ENCODE peak calls at places on chromosome X, in four cellular contexts. One of them, this sample, is unnamed.

GRCh38 chrX:154738013-154738738 is 12.7 kb downstream of the GAB3 start:
- DNase-seq in K562: peak; percentile 62
- DNase-seq in HCT116: no peak
- DNase-seq in HepG2: no peak
- DNase-seq in this sample: no peak

GRCh38 chrX:70907900-70908299 is 611 bp downstream of the TEX11 start:
- DNase-seq in HCT116: no peak
- DNase-seq in HepG2: no peak
- DNase-seq in K562: no peak
- DNase-seq in this sample: no peak

GRCh38 chrX:96770315-96770714 is 85.7 kb downstream of the DIAPH2 start:
- DNase-seq in K562: peak; percentile 1
- DNase-seq in HCT116: no peak
- DNase-seq in HepG2: peak; percentile 0
- DNase-seq in this sample: no peak

GRCh38 chrX:102934624-102935023 is 2.4 kb upstream of the RAB40AL start:
- DNase-seq in HepG2: peak; percentile 3
- DNase-seq in HCT116: no peak
- DNase-seq in K562: peak; percentile 46
- DNase-seq in this sample: peak; percentile 33

GRCh38 chrX:50609796-50610195 is 139.2 kb upstream of the DGKK start:
- DNase-seq in K562: no peak
- DNase-seq in HepG2: no peak
- DNase-seq in HCT116: no peak
- DNase-seq in this sample: no peak

GRCh38 chrX:68826113-68826980 is 2.5 kb upstream of the EFNB1 start:
- DNase-seq in HepG2: peak; percentile 29
- DNase-seq in HCT116: no peak
- DNase-seq in K562: no peak
- DNase-seq in this sample: no peak

GRCh38 chrX:19040373-19040772 is 56.5 kb upstream of the PHKA2 start:
- DNase-seq in HCT116: peak; percentile 4
- DNase-seq in K562: no peak
- DNase-seq in HepG2: no peak
- DNase-seq in this sample: no peak

GRCh38 chrX:8341814-8342590 is 122.6 kb upstream of the VCX3B start:
- DNase-seq in HCT116: no peak
- DNase-seq in K562: no peak
- DNase-seq in HepG2: no peak
- DNase-seq in this sample: no peak

GRCh38 chrX:131830400-131831184 is 192.5 kb upstream of the STK26 start:
- DNase-seq in HCT116: peak; percentile 85
- DNase-seq in HepG2: peak; percentile 92
- DNase-seq in K562: peak; percentile 92
- DNase-seq in this sample: no peak

GRCh38 chrX:11967986-11968385 is 170.3 kb upstream of the FRMPD4 start:
- DNase-seq in HepG2: no peak
- DNase-seq in K562: no peak
- DNase-seq in HCT116: no peak
- DNase-seq in this sample: no peak

GRCh38 chrX:134761788-134762187 is 103.5 kb upstream of the PLAC1 start:
- DNase-seq in HCT116: no peak
- DNase-seq in HepG2: peak; percentile 2
- DNase-seq in K562: peak; percentile 23
- DNase-seq in this sample: no peak

GRCh38 chrX:45351478-45351877 is 150.8 kb upstream of the DIPK2B start:
- DNase-seq in K562: no peak
- DNase-seq in HCT116: no peak
- DNase-seq in HepG2: no peak
- DNase-seq in this sample: no peak

GRCh38 chrX:135112096-135112729 is 8.1 kb downstream of the ETDB start:
- DNase-seq in HepG2: no peak
- DNase-seq in HCT116: peak; percentile 32
- DNase-seq in K562: peak; percentile 41
- DNase-seq in this sample: peak; percentile 47

GRCh38 chrX:145817666-145818521 is at the start of gene SLITRK2:
- DNase-seq in HepG2: no peak
- DNase-seq in K562: no peak
- DNase-seq in HCT116: no peak
- DNase-seq in this sample: no peak

GRCh38 chrX:55750256-55750655 is 32.7 kb downstream of the RRAGB start:
- DNase-seq in HepG2: no peak
- DNase-seq in K562: no peak
- DNase-seq in HCT116: no peak
- DNase-seq in this sample: no peak

GRCh38 chrX:1449581-1450149 is 3.0 kb downstream of the ASMTL start:
- DNase-seq in K562: no peak
- DNase-seq in HCT116: no peak
- DNase-seq in HepG2: no peak
- DNase-seq in this sample: no peak

GRCh38 chrX:136810493-136810892 is 29.8 kb upstream of the ARHGEF6 start:
- DNase-seq in K562: no peak
- DNase-seq in HCT116: no peak
- DNase-seq in HepG2: no peak
- DNase-seq in this sample: no peak

GRCh38 chrX:134528936-134529335 is 69.0 kb downstream of the HPRT1 start:
- DNase-seq in HCT116: no peak
- DNase-seq in K562: no peak
- DNase-seq in HepG2: no peak
- DNase-seq in this sample: no peak

GRCh38 chrX:129522184-129523059 is 868 bp downstream of the SMARCA1 start:
- DNase-seq in HCT116: peak; percentile 16
- DNase-seq in HepG2: peak; percentile 64
- DNase-seq in K562: peak; percentile 62
- DNase-seq in this sample: no peak

GRCh38 chrX:7159132-7159861 is 11.3 kb upstream of the PUDP start:
- DNase-seq in K562: no peak
- DNase-seq in HCT116: no peak
- DNase-seq in HepG2: no peak
- DNase-seq in this sample: no peak

GRCh38 chrX:143623657-143624056 is 12.2 kb downstream of the SLITRK4 start:
- DNase-seq in HepG2: no peak
- DNase-seq in HCT116: no peak
- DNase-seq in K562: no peak
- DNase-seq in this sample: no peak

GRCh38 chrX:41314204-41314603 is 19.8 kb upstream of the DDX3X start:
- DNase-seq in K562: no peak
- DNase-seq in HepG2: no peak
- DNase-seq in HCT116: no peak
- DNase-seq in this sample: no peak

GRCh38 chrX:19975862-19976261 is 15.0 kb downstream of the BCLAF3 start:
- DNase-seq in HCT116: no peak
- DNase-seq in K562: no peak
- DNase-seq in HepG2: no peak
- DNase-seq in this sample: no peak

GRCh38 chrX:120617996-120618630 is 11.7 kb downstream of the C1GALT1C1 start:
- DNase-seq in K562: no peak
- DNase-seq in HCT116: no peak
- DNase-seq in HepG2: no peak
- DNase-seq in this sample: no peak

GRCh38 chrX:133880032-133880443 is 105.4 kb downstream of the GPC3 start:
- DNase-seq in HepG2: no peak
- DNase-seq in K562: no peak
- DNase-seq in HCT116: no peak
- DNase-seq in this sample: no peak

GRCh38 chrX:21666679-21667078 is 8.5 kb upstream of the KLHL34 start:
- DNase-seq in K562: no peak
- DNase-seq in HepG2: no peak
- DNase-seq in HCT116: no peak
- DNase-seq in this sample: no peak

GRCh38 chrX:104359124-104359523 is 104.4 kb upstream of the ESX1 start:
- DNase-seq in HepG2: no peak
- DNase-seq in K562: no peak
- DNase-seq in HCT116: no peak
- DNase-seq in this sample: no peak

GRCh38 chrX:110210417-110211139 is 107.3 kb downstream of the AMMECR1 start:
- DNase-seq in HCT116: peak; percentile 40
- DNase-seq in HepG2: peak; percentile 10
- DNase-seq in K562: no peak
- DNase-seq in this sample: no peak

GRCh38 chrX:153456161-153456560 is 10.3 kb upstream of the TREX2 start:
- DNase-seq in HepG2: no peak
- DNase-seq in HCT116: no peak
- DNase-seq in K562: no peak
- DNase-seq in this sample: no peak

DNA sequence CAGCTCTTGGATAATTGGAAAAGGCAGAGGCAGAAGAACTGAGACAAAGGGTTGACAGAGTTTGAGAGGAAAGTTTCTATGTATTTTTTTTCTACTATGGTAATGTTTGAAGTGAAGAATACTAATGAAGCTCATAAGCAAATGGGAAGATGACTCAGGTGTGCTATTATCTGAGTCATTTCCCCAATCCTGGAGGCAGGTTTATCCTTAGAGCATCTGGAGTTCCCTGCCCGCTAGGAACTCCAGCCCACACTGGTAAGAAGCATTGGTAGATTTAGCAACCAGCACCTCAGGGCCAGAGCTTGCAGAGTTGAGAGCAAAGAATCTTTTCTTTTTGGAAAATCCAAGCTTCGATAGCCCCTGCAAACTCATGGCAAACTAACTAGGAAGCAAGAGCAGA is 55.2 kb downstream of the DOCK11 start:
- DNase-seq in K562: no peak
- DNase-seq in HepG2: no peak
- DNase-seq in HCT116: no peak
- DNase-seq in this sample: no peak
- TF ChIP-seq TCF7L2 in K562: no peak
- TF ChIP-seq TCF7L2 in HepG2: no peak
- TF ChIP-seq TCF7L2 in HCT116: no peak
- TF ChIP-seq TCF7L2 in this sample: no peak

DNA sequence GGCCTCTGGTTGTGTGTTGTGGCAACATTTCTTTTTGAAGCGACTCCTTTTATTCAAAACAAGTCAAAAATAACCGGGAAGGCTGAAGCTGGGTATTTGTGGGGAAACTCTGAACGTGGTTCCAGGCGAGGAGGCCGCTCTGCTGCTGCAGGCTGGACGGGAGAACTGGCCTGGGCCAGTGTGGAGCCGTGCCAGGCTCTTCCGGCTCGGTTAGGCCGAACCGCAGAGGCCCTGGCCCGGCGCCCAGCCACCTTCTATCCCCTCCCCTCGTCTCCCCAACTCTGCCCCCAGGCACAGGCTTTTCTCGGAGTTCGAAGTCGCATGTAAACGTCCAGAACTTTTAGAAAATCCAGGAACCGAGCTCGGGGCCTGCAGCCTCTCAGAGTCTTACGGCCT is 2.4 kb upstream of the BCOR start:
- DNase-seq in HCT116: no peak
- DNase-seq in K562: peak; percentile 57
- DNase-seq in HepG2: no peak
- DNase-seq in this sample: no peak
- TF ChIP-seq TCF7L2 in HCT116: no peak
- TF ChIP-seq TCF7L2 in K562: no peak
- TF ChIP-seq TCF7L2 in HepG2: no peak
- TF ChIP-seq TCF7L2 in this sample: no peak

DNA sequence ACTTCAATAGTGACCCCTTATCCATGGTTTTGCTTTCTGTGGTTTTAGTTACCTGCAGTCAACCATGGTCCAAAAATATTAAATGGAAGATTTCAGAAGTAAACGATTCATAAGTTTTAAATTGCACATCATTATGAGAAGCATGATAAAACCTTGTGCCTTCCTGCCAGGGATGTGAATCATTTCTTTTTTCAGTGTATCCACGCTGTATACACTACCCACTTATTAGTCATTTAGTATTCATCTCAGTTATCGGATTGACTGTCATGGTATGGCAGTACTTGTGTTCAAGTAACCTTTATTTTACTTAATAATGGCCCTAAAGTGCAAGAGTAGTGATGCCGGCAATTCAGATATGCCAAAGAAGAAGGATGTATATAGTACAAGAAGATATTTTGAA is 37.7 kb upstream of the TASL start:
- DNase-seq in HepG2: no peak
- DNase-seq in HCT116: no peak
- DNase-seq in K562: no peak
- DNase-seq in this sample: no peak
- TF ChIP-seq TCF7L2 in HepG2: no peak
- TF ChIP-seq TCF7L2 in HCT116: no peak
- TF ChIP-seq TCF7L2 in K562: no peak
- TF ChIP-seq TCF7L2 in this sample: no peak

DNA sequence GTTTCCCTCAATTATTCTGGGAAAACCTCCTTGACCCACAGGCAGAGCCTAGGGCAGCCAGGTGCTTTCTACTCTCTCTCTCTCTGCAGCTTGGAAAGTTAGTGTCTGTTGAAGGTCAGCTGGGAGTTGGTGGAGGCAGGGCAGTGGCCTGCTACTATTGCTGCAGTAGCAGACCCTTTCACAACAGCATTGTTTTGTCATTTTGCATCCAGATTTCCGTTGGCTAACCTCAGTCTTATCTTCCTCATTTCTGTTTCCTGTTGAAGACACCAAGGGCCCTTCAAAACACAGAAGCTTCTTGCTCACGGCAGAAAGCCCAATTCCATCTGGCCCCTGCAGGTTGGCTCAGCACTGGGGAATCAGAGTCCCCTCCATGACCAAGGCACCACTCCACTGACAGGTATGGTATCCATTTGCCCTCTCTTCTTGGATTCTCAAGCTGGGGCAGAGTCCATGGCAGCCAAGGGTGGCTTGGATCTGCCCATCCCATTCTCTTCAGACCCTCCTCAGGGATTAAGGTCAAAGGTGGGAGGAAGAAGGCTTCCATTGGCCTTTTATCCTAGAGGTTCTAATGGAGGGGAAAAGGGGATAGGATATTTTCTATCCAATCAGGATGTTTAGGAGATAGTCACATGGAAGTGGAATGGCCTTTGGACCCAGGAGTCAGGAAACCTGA is 24.6 kb downstream of the VSIG4 start:
- DNase-seq in K562: peak; percentile 88
- DNase-seq in HCT116: no peak
- DNase-seq in HepG2: no peak
- DNase-seq in this sample: no peak
- TF ChIP-seq TCF7L2 in K562: no peak
- TF ChIP-seq TCF7L2 in HCT116: no peak
- TF ChIP-seq TCF7L2 in HepG2: no peak
- TF ChIP-seq TCF7L2 in this sample: no peak

GRCh38 chrX:151902813-151903591 is 9.7 kb upstream of the MAGEA4 start:
- DNase-seq in HCT116: peak; percentile 29
- DNase-seq in HepG2: peak; percentile 2
- DNase-seq in K562: peak; percentile 7
- DNase-seq in this sample: peak; percentile 25
- TF ChIP-seq TCF7L2 in HCT116: no peak
- TF ChIP-seq TCF7L2 in HepG2: no peak
- TF ChIP-seq TCF7L2 in K562: no peak
- TF ChIP-seq TCF7L2 in this sample: no peak

This sample was measured in Panc1.